ENCODE peak calls at places on chromosomes 12 and 14, in four cellular contexts. T is IMR-90, Z is H9, F is H1. K is an unnamed sample.

GRCh38 chr12:12718853-12719252 is 1.7 kb downstream of the CDKN1B start:
- DNase-seq in T (peak), Z (no peak), F (no peak), K (no peak)

GRCh38 chr12:76031081-76031413 is 529 bp downstream of the PHLDA1 start:
- DNase-seq in T (no peak), Z (no peak), F (no peak), K (no peak)

GRCh38 chr12:39427360-39427808 is 15.5 kb downstream of the KIF21A start:
- DNase-seq in T (no peak), Z (no peak), F (no peak), K (no peak)

GRCh38 chr12:117036046-117036445 is 63.2 kb downstream of the TESC start:
- DNase-seq in T (no peak), Z (no peak), F (no peak), K (no peak)

GRCh38 chr12:78210894-78211302 is 380.2 kb downstream of the NAV3 start:
- DNase-seq in T (peak), Z (no peak), F (no peak), K (no peak)

GRCh38 chr14:92967346-92967926 is 44.5 kb downstream of the CHGA start:
- DNase-seq in T (peak), Z (no peak), F (no peak), K (no peak)

GRCh38 chr12:124231980-124232653 is 62.8 kb upstream of the RFLNA start:
- DNase-seq in T (no peak), Z (no peak), F (no peak), K (no peak)

GRCh38 chr14:74459981-74460380 is 33.1 kb downstream of the NPC2 start:
- DNase-seq in T (no peak), Z (no peak), F (no peak), K (no peak)

GRCh38 chr14:106610691-106611090 is 1084.3 kb downstream of the TMEM121 start:
- DNase-seq in T (no peak), Z (no peak), F (no peak), K (no peak)

GRCh38 chr14:75820761-75821160 is 159.7 kb downstream of the TTLL5 start:
- DNase-seq in T (no peak), Z (no peak), F (no peak), K (no peak)

GRCh38 chr14:94775875-94776217 is 5.9 kb upstream of the GSC start:
- DNase-seq in T (peak), Z (no peak), F (no peak), K (no peak)

GRCh38 chr14:31993521-31993941 is 83.6 kb upstream of the ARHGAP5 start:
- DNase-seq in T (no peak), Z (no peak), F (no peak), K (no peak)

GRCh38 chr14:94570440-94570839 is 9.2 kb downstream of the SERPINA4 start:
- DNase-seq in T (no peak), Z (no peak), F (no peak), K (no peak)

GRCh38 chr12:120846721-120847120 is 57.4 kb downstream of the SPPL3 start:
- DNase-seq in T (peak), Z (no peak), F (no peak), K (no peak)

GRCh38 chr14:39229601-39230110 is 4.1 kb upstream of the MIA2 start:
- DNase-seq in T (no peak), Z (no peak), F (no peak), K (no peak)

GRCh38 chr12:51815571-51815970 is 32.9 kb downstream of the FIGNL2 start:
- DNase-seq in T (no peak), Z (peak), F (no peak), K (peak)

GRCh38 chr12:107359382-107359781 is 266.0 kb upstream of the CRY1 start:
- DNase-seq in T (peak), Z (no peak), F (no peak), K (peak)

GRCh38 chr14:96192975-96193805 is 11.4 kb upstream of the BDKRB2 start:
- DNase-seq in T (no peak), Z (no peak), F (no peak), K (no peak)

GRCh38 chr12:42758806-42759205 is 169.3 kb upstream of the PRICKLE1 start:
- DNase-seq in T (no peak), Z (no peak), F (no peak), K (no peak)
- H4K5ac ChIP-seq in T (no peak), Z (no peak), F (no peak), K (no peak)

DNA sequence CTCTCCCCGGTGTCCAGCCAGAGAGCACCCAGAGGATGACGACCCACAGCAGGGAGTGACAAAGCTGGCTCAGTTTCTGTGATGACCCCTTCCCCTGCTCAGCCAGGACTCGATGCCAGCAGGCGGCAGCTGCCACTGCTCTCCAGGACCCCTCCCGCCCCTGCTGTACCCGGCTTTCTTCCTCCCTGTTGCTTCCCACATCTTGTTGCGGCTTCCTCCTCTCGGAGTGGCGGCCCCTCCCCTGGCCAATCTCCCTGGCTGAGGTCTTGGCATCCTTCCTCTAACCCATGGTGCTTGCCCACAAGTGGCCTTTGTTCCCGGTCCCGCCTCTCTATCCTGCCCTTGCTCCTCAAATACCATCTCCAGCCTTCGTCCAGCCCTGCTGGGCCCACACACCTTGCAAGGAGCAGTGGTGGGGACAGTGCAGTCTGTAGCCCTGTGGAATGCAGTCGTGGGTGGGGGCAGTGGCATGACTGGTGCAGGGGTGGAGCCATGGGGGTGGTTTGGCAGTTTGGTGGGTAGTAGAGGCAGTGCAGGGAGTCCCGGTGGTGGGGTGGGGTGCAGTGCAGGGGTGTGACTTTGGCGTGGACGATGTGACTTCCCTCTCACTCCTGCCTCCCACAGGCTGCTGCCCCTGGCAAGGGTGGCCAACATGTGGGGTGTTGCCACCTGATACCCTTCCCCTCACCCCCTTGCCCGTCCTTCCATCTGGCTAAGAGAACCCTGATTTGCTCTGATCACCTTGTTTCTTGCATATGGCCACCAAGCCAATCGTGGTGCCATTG is 16.3 kb upstream of the BEGAIN start:
- DNase-seq in T (no peak), Z (no peak), F (no peak), K (no peak)
- H4K5ac ChIP-seq in T (no peak), Z (no peak), F (no peak), K (no peak)

GRCh38 chr14:70952485-70952884 is 45.2 kb downstream of the PCNX1 start:
- DNase-seq in T (no peak), Z (no peak), F (no peak), K (no peak)
- H4K5ac ChIP-seq in T (no peak), Z (no peak), F (no peak), K (no peak)

GRCh38 chr12:130818381-130819247 is 20.4 kb downstream of the STX2 start:
- DNase-seq in T (no peak), Z (peak), F (peak), K (peak)

GRCh38 chr12:130819681-130820080 is 19.4 kb downstream of the STX2 start:
- DNase-seq in T (no peak), Z (no peak), F (no peak), K (no peak)

GRCh38 chr12:130816055-130816454 is 23.0 kb downstream of the STX2 start:
- DNase-seq in T (no peak), Z (no peak), F (peak), K (no peak)

GRCh38 chr12:130819248-130819576 is 19.8 kb downstream of the STX2 start:
- DNase-seq in T (no peak), Z (no peak), F (no peak), K (no peak)

GRCh38 chr12:130817804-130818203 is 21.2 kb downstream of the STX2 start:
- DNase-seq in T (no peak), Z (no peak), F (no peak), K (no peak)
- H4K5ac ChIP-seq in T (no peak), Z (no peak), F (no peak), K (no peak)

GRCh38 chr14:89302396-89302950 is 114.6 kb downstream of the FOXN3 start:
- DNase-seq in T (no peak), Z (no peak), F (no peak), K (no peak)
- H4K5ac ChIP-seq in T (peak), Z (no peak), F (no peak), K (no peak)

GRCh38 chr12:114476159-114476558 is 70.2 kb upstream of the TBX5 start:
- DNase-seq in T (peak), Z (no peak), F (no peak), K (peak)
- H4K5ac ChIP-seq in T (no peak), Z (no peak), F (no peak), K (no peak)

DNA sequence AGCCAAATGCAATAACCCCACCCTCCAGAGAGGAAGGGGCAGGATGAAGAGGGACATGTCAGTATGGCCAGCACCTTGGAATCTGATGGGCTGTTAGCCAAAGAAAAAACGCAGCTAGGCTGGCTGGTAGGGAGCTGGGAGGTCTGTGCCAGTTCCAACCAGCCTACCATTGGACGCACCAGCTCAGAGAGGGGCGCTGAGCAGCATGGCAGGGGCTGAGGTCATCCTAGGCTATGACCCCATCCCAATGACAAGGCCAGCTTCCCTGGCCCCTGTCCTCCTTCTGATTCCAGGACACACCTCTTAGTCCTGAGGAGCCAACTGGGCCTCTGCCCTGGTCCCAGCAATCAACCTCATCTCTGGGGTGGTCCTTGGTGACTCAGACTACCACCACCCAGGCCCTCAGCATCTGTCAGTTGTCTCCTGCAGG is 12.2 kb downstream of the ACTN1 start:
- DNase-seq in T (no peak), Z (no peak), F (no peak), K (no peak)
- H4K5ac ChIP-seq in T (no peak), Z (no peak), F (no peak), K (no peak)

GRCh38 chr12:89134213-89134770 is 218.0 kb downstream of the DUSP6 start:
- DNase-seq in T (no peak), Z (no peak), F (no peak), K (peak)

GRCh38 chr12:89126712-89127111 is 225.6 kb downstream of the DUSP6 start:
- DNase-seq in T (peak), Z (no peak), F (no peak), K (no peak)

GRCh38 chr12:89129471-89129870 is 222.8 kb downstream of the DUSP6 start:
- DNase-seq in T (no peak), Z (no peak), F (no peak), K (no peak)
- H4K5ac ChIP-seq in T (no peak), Z (no peak), F (no peak), K (no peak)

GRCh38 chr12:65100140-65100539 is 21.0 kb downstream of the WIF1 start:
- DNase-seq in T (no peak), Z (no peak), F (no peak), K (peak)

GRCh38 chr12:65093571-65093970 is 27.5 kb downstream of the WIF1 start:
- DNase-seq in T (no peak), Z (no peak), F (no peak), K (no peak)

GRCh38 chr12:65099182-65099581 is 21.9 kb downstream of the WIF1 start:
- DNase-seq in T (no peak), Z (no peak), F (no peak), K (no peak)

GRCh38 chr12:65094722-65095121 is 26.4 kb downstream of the WIF1 start:
- DNase-seq in T (no peak), Z (no peak), F (no peak), K (no peak)

GRCh38 chr12:65098364-65098763 is 22.7 kb downstream of the WIF1 start:
- DNase-seq in T (no peak), Z (no peak), F (no peak), K (no peak)
- H4K5ac ChIP-seq in T (no peak), Z (no peak), F (no peak), K (no peak)

GRCh38 chr14:53881921-53882320 is 74.7 kb downstream of the BMP4 start:
- DNase-seq in T (no peak), Z (no peak), F (no peak), K (no peak)

GRCh38 chr14:53881161-53881846 is 75.3 kb downstream of the BMP4 start:
- DNase-seq in T (peak), Z (no peak), F (no peak), K (no peak)

GRCh38 chr14:53882684-53883083 is 73.9 kb downstream of the BMP4 start:
- DNase-seq in T (peak), Z (no peak), F (no peak), K (no peak)

GRCh38 chr14:53885241-53885640 is 71.4 kb downstream of the BMP4 start:
- DNase-seq in T (no peak), Z (no peak), F (no peak), K (no peak)

GRCh38 chr14:53883739-53884138 is 72.9 kb downstream of the BMP4 start:
- DNase-seq in T (no peak), Z (no peak), F (no peak), K (no peak)
- H4K5ac ChIP-seq in T (no peak), Z (no peak), F (no peak), K (no peak)

K was measured in mesendoderm.